ENCODE peak calls at places on chromosome 16, in seven cellular contexts. One of them, this sample, is unnamed.

GRCh38 chr16:84633622-84634021 is 14.7 kb upstream of the KLHL36 start:
- DNase-seq in endothelial cell: no peak
- DNase-seq in mesothelial cell of epicardium: no peak
- DNase-seq in progenitor cell of endocrine pancreas: no peak
- DNase-seq in neural crest cell: no peak
- DNase-seq in OCI-LY7: no peak
- DNase-seq in foreskin fibroblast: no peak
- DNase-seq in this sample: no peak

GRCh38 chr16:59878999-59879398 is 1144.9 kb upstream of the GOT2 start:
- DNase-seq in OCI-LY7: no peak
- DNase-seq in foreskin fibroblast: peak
- DNase-seq in neural crest cell: no peak
- DNase-seq in mesothelial cell of epicardium: no peak
- DNase-seq in endothelial cell: no peak
- DNase-seq in progenitor cell of endocrine pancreas: no peak
- DNase-seq in this sample: no peak

GRCh38 chr16:65658339-65659275 is 536.7 kb upstream of the CDH11 start:
- DNase-seq in progenitor cell of endocrine pancreas: no peak
- DNase-seq in mesothelial cell of epicardium: no peak
- DNase-seq in neural crest cell: no peak
- DNase-seq in endothelial cell: peak
- DNase-seq in foreskin fibroblast: peak
- DNase-seq in OCI-LY7: no peak
- DNase-seq in this sample: no peak

GRCh38 chr16:59385953-59386352 is 651.8 kb upstream of the GOT2 start:
- DNase-seq in neural crest cell: no peak
- DNase-seq in mesothelial cell of epicardium: no peak
- DNase-seq in OCI-LY7: no peak
- DNase-seq in progenitor cell of endocrine pancreas: no peak
- DNase-seq in foreskin fibroblast: peak
- DNase-seq in endothelial cell: no peak
- DNase-seq in this sample: no peak

GRCh38 chr16:11152205-11152604 is 103.8 kb downstream of the SOCS1 start:
- DNase-seq in progenitor cell of endocrine pancreas: no peak
- DNase-seq in foreskin fibroblast: no peak
- DNase-seq in OCI-LY7: no peak
- DNase-seq in endothelial cell: no peak
- DNase-seq in mesothelial cell of epicardium: no peak
- DNase-seq in neural crest cell: no peak
- DNase-seq in this sample: no peak

GRCh38 chr16:49352923-49353322 is 20.7 kb upstream of the C16orf78 start:
- DNase-seq in foreskin fibroblast: no peak
- DNase-seq in neural crest cell: no peak
- DNase-seq in mesothelial cell of epicardium: no peak
- DNase-seq in progenitor cell of endocrine pancreas: no peak
- DNase-seq in endothelial cell: peak
- DNase-seq in OCI-LY7: peak
- DNase-seq in this sample: no peak

GRCh38 chr16:20870122-20870521 is 30.0 kb downstream of the DCUN1D3 start:
- DNase-seq in OCI-LY7: no peak
- DNase-seq in endothelial cell: no peak
- DNase-seq in progenitor cell of endocrine pancreas: no peak
- DNase-seq in neural crest cell: no peak
- DNase-seq in foreskin fibroblast: no peak
- DNase-seq in mesothelial cell of epicardium: no peak
- DNase-seq in this sample: no peak

GRCh38 chr16:85401370-85401916 is 211.7 kb upstream of the GSE1 start:
- DNase-seq in neural crest cell: no peak
- DNase-seq in OCI-LY7: no peak
- DNase-seq in endothelial cell: peak
- DNase-seq in progenitor cell of endocrine pancreas: no peak
- DNase-seq in foreskin fibroblast: no peak
- DNase-seq in mesothelial cell of epicardium: peak
- DNase-seq in this sample: peak

GRCh38 chr16:17327671-17328335 is 143.0 kb downstream of the XYLT1 start:
- DNase-seq in mesothelial cell of epicardium: no peak
- DNase-seq in endothelial cell: no peak
- DNase-seq in neural crest cell: no peak
- DNase-seq in foreskin fibroblast: no peak
- DNase-seq in progenitor cell of endocrine pancreas: no peak
- DNase-seq in OCI-LY7: no peak
- DNase-seq in this sample: no peak

GRCh38 chr16:28974007-28974436 is 556 bp upstream of the SPNS1 start:
- DNase-seq in neural crest cell: peak
- DNase-seq in OCI-LY7: peak
- DNase-seq in foreskin fibroblast: peak
- DNase-seq in progenitor cell of endocrine pancreas: peak
- DNase-seq in mesothelial cell of epicardium: peak
- DNase-seq in endothelial cell: peak
- DNase-seq in this sample: no peak
- TF ChIP-seq CTCF in neural crest cell: peak
- TF ChIP-seq CTCF in OCI-LY7: peak
- TF ChIP-seq CTCF in foreskin fibroblast: peak
- TF ChIP-seq CTCF in progenitor cell of endocrine pancreas: peak
- TF ChIP-seq CTCF in mesothelial cell of epicardium: peak
- TF ChIP-seq CTCF in endothelial cell: peak
- TF ChIP-seq CTCF in this sample: peak

GRCh38 chr16:50802000-50802399 is 60.1 kb downstream of the CYLD start:
- DNase-seq in OCI-LY7: no peak
- DNase-seq in endothelial cell: no peak
- DNase-seq in neural crest cell: no peak
- DNase-seq in progenitor cell of endocrine pancreas: no peak
- DNase-seq in foreskin fibroblast: peak
- DNase-seq in mesothelial cell of epicardium: no peak
- DNase-seq in this sample: no peak
- TF ChIP-seq CTCF in OCI-LY7: no peak
- TF ChIP-seq CTCF in endothelial cell: no peak
- TF ChIP-seq CTCF in neural crest cell: no peak
- TF ChIP-seq CTCF in progenitor cell of endocrine pancreas: no peak
- TF ChIP-seq CTCF in foreskin fibroblast: no peak
- TF ChIP-seq CTCF in mesothelial cell of epicardium: no peak
- TF ChIP-seq CTCF in this sample: no peak

GRCh38 chr16:24045641-24046040 is 209.9 kb downstream of the PRKCB start:
- DNase-seq in neural crest cell: peak
- DNase-seq in foreskin fibroblast: no peak
- DNase-seq in OCI-LY7: peak
- DNase-seq in endothelial cell: peak
- DNase-seq in progenitor cell of endocrine pancreas: peak
- DNase-seq in mesothelial cell of epicardium: peak
- DNase-seq in this sample: no peak
- TF ChIP-seq CTCF in neural crest cell: peak
- TF ChIP-seq CTCF in foreskin fibroblast: no peak
- TF ChIP-seq CTCF in OCI-LY7: peak
- TF ChIP-seq CTCF in endothelial cell: peak
- TF ChIP-seq CTCF in progenitor cell of endocrine pancreas: peak
- TF ChIP-seq CTCF in mesothelial cell of epicardium: peak
- TF ChIP-seq CTCF in this sample: no peak

GRCh38 chr16:88924834-88925539 is 52.0 kb downstream of the CBFA2T3 start:
- DNase-seq in mesothelial cell of epicardium: no peak
- DNase-seq in OCI-LY7: peak
- DNase-seq in foreskin fibroblast: peak
- DNase-seq in progenitor cell of endocrine pancreas: no peak
- DNase-seq in endothelial cell: peak
- DNase-seq in neural crest cell: no peak
- DNase-seq in this sample: no peak
- TF ChIP-seq CTCF in mesothelial cell of epicardium: no peak
- TF ChIP-seq CTCF in OCI-LY7: peak
- TF ChIP-seq CTCF in foreskin fibroblast: peak
- TF ChIP-seq CTCF in progenitor cell of endocrine pancreas: no peak
- TF ChIP-seq CTCF in endothelial cell: no peak
- TF ChIP-seq CTCF in neural crest cell: peak
- TF ChIP-seq CTCF in this sample: no peak

GRCh38 chr16:67865318-67865717 is 7.5 kb upstream of the EDC4 start:
- DNase-seq in endothelial cell: peak
- DNase-seq in foreskin fibroblast: peak
- DNase-seq in neural crest cell: no peak
- DNase-seq in progenitor cell of endocrine pancreas: no peak
- DNase-seq in mesothelial cell of epicardium: no peak
- DNase-seq in OCI-LY7: peak
- DNase-seq in this sample: no peak
- TF ChIP-seq CTCF in endothelial cell: no peak
- TF ChIP-seq CTCF in foreskin fibroblast: peak
- TF ChIP-seq CTCF in neural crest cell: peak
- TF ChIP-seq CTCF in progenitor cell of endocrine pancreas: peak
- TF ChIP-seq CTCF in mesothelial cell of epicardium: no peak
- TF ChIP-seq CTCF in OCI-LY7: peak
- TF ChIP-seq CTCF in this sample: peak

GRCh38 chr16:31700530-31701388 is 172.8 kb upstream of the ZNF267 start:
- DNase-seq in foreskin fibroblast: peak
- DNase-seq in mesothelial cell of epicardium: peak
- DNase-seq in endothelial cell: peak
- DNase-seq in neural crest cell: peak
- DNase-seq in OCI-LY7: peak
- DNase-seq in progenitor cell of endocrine pancreas: peak
- DNase-seq in this sample: no peak
- TF ChIP-seq CTCF in foreskin fibroblast: peak
- TF ChIP-seq CTCF in mesothelial cell of epicardium: no peak
- TF ChIP-seq CTCF in endothelial cell: no peak
- TF ChIP-seq CTCF in neural crest cell: no peak
- TF ChIP-seq CTCF in OCI-LY7: no peak
- TF ChIP-seq CTCF in progenitor cell of endocrine pancreas: peak
- TF ChIP-seq CTCF in this sample: no peak

DNA sequence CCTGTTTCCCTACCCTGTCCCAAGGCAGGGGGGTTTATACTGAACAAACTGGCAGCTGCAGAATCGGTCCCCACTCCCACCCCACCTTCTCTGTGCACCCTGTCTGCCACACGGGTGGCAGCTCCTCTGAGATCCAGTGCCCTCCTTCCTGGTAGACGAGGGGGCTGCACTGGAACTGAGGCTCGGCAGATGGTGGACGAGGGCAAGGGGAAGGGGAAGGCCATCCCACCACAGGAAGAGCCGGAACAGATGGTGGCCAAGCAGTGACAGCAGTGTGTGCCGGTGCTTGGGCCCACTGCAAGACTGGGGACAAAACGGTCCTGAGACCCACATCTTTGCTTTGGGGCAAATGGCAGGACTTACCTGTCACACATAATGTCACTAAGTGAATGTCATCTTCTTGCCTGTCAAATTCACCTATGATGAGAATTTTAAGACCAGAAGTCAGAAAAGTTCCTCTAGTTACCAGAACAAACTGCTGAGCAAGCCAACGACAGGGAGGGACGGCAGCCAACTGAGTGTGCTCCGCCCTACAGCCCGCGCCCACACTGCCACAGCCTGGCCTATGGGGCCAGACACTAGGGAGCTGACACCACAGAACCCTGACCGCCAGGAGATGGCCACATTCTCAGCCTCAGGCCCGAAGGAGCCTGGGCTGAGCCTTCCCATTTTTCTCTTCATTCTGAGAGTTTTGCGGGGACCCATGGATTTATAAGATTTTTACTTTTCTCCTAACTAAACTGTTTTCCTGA is 14.4 kb downstream of the NTAN1 start:
- DNase-seq in mesothelial cell of epicardium: no peak
- DNase-seq in neural crest cell: no peak
- DNase-seq in OCI-LY7: no peak
- DNase-seq in endothelial cell: no peak
- DNase-seq in foreskin fibroblast: peak
- DNase-seq in progenitor cell of endocrine pancreas: no peak
- DNase-seq in this sample: no peak
- TF ChIP-seq CTCF in mesothelial cell of epicardium: no peak
- TF ChIP-seq CTCF in neural crest cell: no peak
- TF ChIP-seq CTCF in OCI-LY7: no peak
- TF ChIP-seq CTCF in endothelial cell: no peak
- TF ChIP-seq CTCF in foreskin fibroblast: peak
- TF ChIP-seq CTCF in progenitor cell of endocrine pancreas: no peak
- TF ChIP-seq CTCF in this sample: no peak

GRCh38 chr16:67928147-67928546 is 3.5 kb downstream of the CTRL start:
- DNase-seq in mesothelial cell of epicardium: no peak
- DNase-seq in neural crest cell: no peak
- DNase-seq in endothelial cell: no peak
- DNase-seq in foreskin fibroblast: no peak
- DNase-seq in progenitor cell of endocrine pancreas: no peak
- DNase-seq in OCI-LY7: no peak
- DNase-seq in this sample: peak

GRCh38 chr16:67924140-67924906 is 7.3 kb downstream of the CTRL start:
- DNase-seq in foreskin fibroblast: no peak
- DNase-seq in mesothelial cell of epicardium: no peak
- DNase-seq in OCI-LY7: no peak
- DNase-seq in neural crest cell: no peak
- DNase-seq in progenitor cell of endocrine pancreas: no peak
- DNase-seq in endothelial cell: no peak
- DNase-seq in this sample: no peak

GRCh38 chr16:67928561-67929364 is 2.9 kb downstream of the CTRL start:
- DNase-seq in foreskin fibroblast: peak
- DNase-seq in mesothelial cell of epicardium: peak
- DNase-seq in progenitor cell of endocrine pancreas: peak
- DNase-seq in neural crest cell: peak
- DNase-seq in endothelial cell: peak
- DNase-seq in OCI-LY7: peak
- DNase-seq in this sample: peak

GRCh38 chr16:67927131-67927941 is 4.3 kb downstream of the CTRL start:
- DNase-seq in progenitor cell of endocrine pancreas: no peak
- DNase-seq in neural crest cell: no peak
- DNase-seq in endothelial cell: no peak
- DNase-seq in mesothelial cell of epicardium: no peak
- DNase-seq in OCI-LY7: no peak
- DNase-seq in foreskin fibroblast: no peak
- DNase-seq in this sample: peak

GRCh38 chr16:67926181-67926742 is 5.4 kb downstream of the CTRL start:
- DNase-seq in progenitor cell of endocrine pancreas: no peak
- DNase-seq in mesothelial cell of epicardium: no peak
- DNase-seq in foreskin fibroblast: peak
- DNase-seq in neural crest cell: no peak
- DNase-seq in OCI-LY7: no peak
- DNase-seq in endothelial cell: no peak
- DNase-seq in this sample: peak
- TF ChIP-seq CTCF in progenitor cell of endocrine pancreas: no peak
- TF ChIP-seq CTCF in mesothelial cell of epicardium: no peak
- TF ChIP-seq CTCF in foreskin fibroblast: no peak
- TF ChIP-seq CTCF in neural crest cell: no peak
- TF ChIP-seq CTCF in OCI-LY7: no peak
- TF ChIP-seq CTCF in endothelial cell: no peak
- TF ChIP-seq CTCF in this sample: no peak

GRCh38 chr16:66944054-66944441 is 8.7 kb downstream of the CES2 start:
- DNase-seq in foreskin fibroblast: no peak
- DNase-seq in endothelial cell: no peak
- DNase-seq in OCI-LY7: no peak
- DNase-seq in neural crest cell: no peak
- DNase-seq in mesothelial cell of epicardium: no peak
- DNase-seq in progenitor cell of endocrine pancreas: no peak
- DNase-seq in this sample: no peak
- TF ChIP-seq CTCF in foreskin fibroblast: no peak
- TF ChIP-seq CTCF in endothelial cell: no peak
- TF ChIP-seq CTCF in OCI-LY7: no peak
- TF ChIP-seq CTCF in neural crest cell: no peak
- TF ChIP-seq CTCF in mesothelial cell of epicardium: no peak
- TF ChIP-seq CTCF in progenitor cell of endocrine pancreas: no peak
- TF ChIP-seq CTCF in this sample: no peak

DNA sequence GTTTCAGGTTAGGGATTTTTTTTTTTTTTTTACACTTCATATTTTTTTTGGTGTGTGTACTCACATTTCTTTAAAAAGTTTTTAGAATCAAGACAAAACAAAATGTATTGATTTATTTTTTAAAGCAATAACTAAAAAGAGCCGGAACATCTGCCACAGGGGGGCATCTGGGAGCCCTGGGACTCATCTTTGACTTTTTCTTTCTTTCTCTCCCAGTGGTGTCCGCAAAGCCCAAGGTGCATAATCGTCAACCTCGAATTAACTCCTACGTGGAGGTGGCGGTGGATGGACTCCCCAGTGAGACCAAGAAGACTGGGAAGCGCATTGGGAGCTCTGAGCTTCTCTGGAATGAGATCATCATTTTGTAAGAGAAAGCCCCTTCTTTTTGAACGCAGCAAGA is 36.3 kb downstream of the WWP2 start:
- DNase-seq in mesothelial cell of epicardium: no peak
- DNase-seq in endothelial cell: no peak
- DNase-seq in foreskin fibroblast: peak
- DNase-seq in neural crest cell: no peak
- DNase-seq in OCI-LY7: no peak
- DNase-seq in progenitor cell of endocrine pancreas: no peak
- DNase-seq in this sample: no peak
- TF ChIP-seq CTCF in mesothelial cell of epicardium: no peak
- TF ChIP-seq CTCF in endothelial cell: no peak
- TF ChIP-seq CTCF in foreskin fibroblast: peak
- TF ChIP-seq CTCF in neural crest cell: peak
- TF ChIP-seq CTCF in OCI-LY7: peak
- TF ChIP-seq CTCF in progenitor cell of endocrine pancreas: peak
- TF ChIP-seq CTCF in this sample: no peak

This sample was measured in CD14-positive monocyte.